ENCODE peak calls at places on chromosomes 7 and 10, in four cellular contexts. Z, U, F and R are unnamed samples.

GRCh38 chr10:74745449-74745848 is 81.0 kb upstream of the KAT6B start:
- DNase-seq in Z (no peak), F (no peak), U (no peak), R (no peak)

GRCh38 chr7:71430246-71430645 is 298.3 kb downstream of the GALNT17 start:
- DNase-seq in Z (no peak), U (no peak), F (no peak), R (no peak)

GRCh38 chr10:101441539-101442455 is 87.8 kb downstream of the BTRC start:
- DNase-seq in Z (peak), U (peak), F (no peak), R (no peak)

GRCh38 chr7:55348502-55348901 is 16.6 kb upstream of the LANCL2 start:
- DNase-seq in F (no peak), U (peak), Z (no peak), R (no peak)

GRCh38 chr7:89223906-89224395 is 428.4 kb upstream of the TEX47 start:
- DNase-seq in U (peak), Z (no peak), F (no peak), R (no peak)

GRCh38 chr10:114151892-114152291 is 22.1 kb downstream of the CCDC186 start:
- DNase-seq in Z (no peak), F (no peak), U (no peak), R (no peak)

GRCh38 chr7:159097661-159098423 is 46.8 kb downstream of the VIPR2 start:
- DNase-seq in F (no peak), U (no peak), Z (no peak), R (peak)

GRCh38 chr7:70037171-70037933 is 439.1 kb downstream of the AUTS2 start:
- DNase-seq in U (no peak), F (no peak), Z (no peak), R (no peak)

GRCh38 chr10:30368065-30368718 is 19.1 kb upstream of the MTPAP start:
- DNase-seq in U (no peak), Z (no peak), F (no peak), R (no peak)

GRCh38 chr7:43694399-43694748 is 34.9 kb downstream of the COA1 start:
- DNase-seq in F (no peak), U (peak), Z (no peak), R (no peak)

GRCh38 chr10:86393858-86394472 is 27.4 kb upstream of the GRID1 start:
- DNase-seq in Z (no peak), F (no peak), U (no peak), R (no peak)

GRCh38 chr7:25658375-25658774 is 430.1 kb upstream of the NPVF start:
- DNase-seq in Z (no peak), U (no peak), F (no peak), R (no peak)

GRCh38 chr10:30345611-30346010 is 3.5 kb downstream of the MTPAP start:
- DNase-seq in U (no peak), F (no peak), Z (no peak), R (no peak)

GRCh38 chr10:42755028-42755451 is 27.6 kb upstream of the BMS1 start:
- DNase-seq in U (no peak), Z (no peak), F (no peak), R (no peak)

GRCh38 chr10:485776-486572 is 203.5 kb downstream of the DIP2C start:
- DNase-seq in Z (peak), U (no peak), F (no peak), R (no peak)

GRCh38 chr7:102891693-102892261 is 21.0 kb upstream of the LRRC17 start:
- DNase-seq in U (peak), Z (no peak), F (no peak), R (no peak)

GRCh38 chr10:103765168-103765567 is 90.2 kb downstream of the SH3PXD2A start:
- DNase-seq in F (no peak), Z (no peak), U (peak), R (no peak)

GRCh38 chr10:101767600-101767945 is 8.3 kb downstream of the FGF8 start:
- DNase-seq in F (no peak), Z (no peak), U (no peak), R (no peak)

GRCh38 chr10:127458171-127458810 is 90.8 kb upstream of the NPS start:
- DNase-seq in U (no peak), F (no peak), Z (no peak), R (no peak)

GRCh38 chr10:117631276-117632151 is 89.0 kb downstream of the EMX2 start:
- DNase-seq in Z (no peak), U (no peak), F (peak), R (no peak)

GRCh38 chr10:63636812-63637211 is 115.6 kb downstream of the REEP3 start:
- DNase-seq in F (no peak), Z (no peak), U (no peak), R (no peak)

GRCh38 chr7:82559203-82559805 is 115.7 kb upstream of the CACNA2D1 start:
- DNase-seq in Z (no peak), U (no peak), F (no peak), R (no peak)

GRCh38 chr7:85160223-85160622 is 26.6 kb downstream of the SEMA3D start:
- DNase-seq in F (no peak), U (peak), Z (no peak), R (no peak)

GRCh38 chr7:69276011-69276729 is 322.1 kb upstream of the AUTS2 start:
- DNase-seq in F (no peak), Z (peak), U (no peak), R (no peak)

GRCh38 chr10:125124907-125125306 is 35.5 kb downstream of the CTBP2 start:
- DNase-seq in U (no peak), F (no peak), Z (no peak), R (no peak)

GRCh38 chr7:70728873-70729552 is 402.9 kb upstream of the GALNT17 start:
- DNase-seq in Z (peak), U (no peak), F (no peak), R (no peak)

GRCh38 chr10:56231436-56231835 is 129.6 kb downstream of the ZWINT start:
- DNase-seq in Z (no peak), F (no peak), U (peak), R (no peak)

GRCh38 chr10:79392020-79392398 is 44.7 kb downstream of the PPIF start:
- DNase-seq in Z (no peak), U (no peak), F (peak), R (peak)

GRCh38 chr10:74753295-74754211 is 72.8 kb upstream of the KAT6B start:
- DNase-seq in Z (no peak), U (peak), F (no peak), R (no peak)

GRCh38 chr7:66771795-66772194 is 31.3 kb downstream of the RABGEF1 start:
- DNase-seq in Z (no peak), F (no peak), U (no peak), R (no peak)

GRCh38 chr7:3862774-3863173 is 561.7 kb downstream of the SDK1 start:
- DNase-seq in Z (no peak), U (no peak), F (no peak), R (no peak)

GRCh38 chr7:131581241-131582157 is 25.1 kb upstream of the PODXL start:
- DNase-seq in U (no peak), Z (no peak), F (peak), R (peak)

GRCh38 chr10:35306852-35307251 is 29.5 kb upstream of the CCNY start:
- DNase-seq in Z (peak), F (no peak), U (peak), R (no peak)

GRCh38 chr7:100588438-100588837 is 2.3 kb downstream of the FBXO24 start:
- DNase-seq in Z (no peak), F (no peak), U (peak), R (no peak)

DNA sequence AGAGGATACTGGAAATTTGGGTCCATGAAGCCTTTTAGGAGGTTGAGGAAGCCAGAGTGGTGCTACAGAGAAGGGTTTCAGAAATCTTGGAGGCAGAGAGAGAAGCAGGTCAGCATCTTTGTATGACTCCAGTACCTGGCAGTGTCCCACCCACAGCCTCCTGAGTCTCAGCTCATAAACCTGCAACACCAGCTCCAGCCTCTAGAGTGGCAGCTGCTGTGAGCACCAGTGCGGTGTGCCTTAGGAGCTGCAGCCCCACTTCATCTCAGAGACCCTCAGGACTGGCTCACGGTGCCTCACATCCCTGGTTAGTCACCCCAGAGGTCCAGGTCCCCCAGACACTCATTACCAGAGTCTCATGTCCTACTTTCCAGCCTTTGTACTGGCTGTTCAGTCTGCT is 84.8 kb upstream of the PRKAR2B start:
- DNase-seq in F (no peak), Z (no peak), U (peak), R (no peak)
- TF ChIP-seq CTCF in F (no peak), Z (no peak), U (peak), R (no peak)

GRCh38 chr10:119688033-119688508 is 36.9 kb downstream of the BAG3 start:
- DNase-seq in U (no peak), F (no peak), Z (no peak), R (no peak)

GRCh38 chr10:119691726-119692125 is 34.1 kb upstream of the INPP5F start:
- DNase-seq in U (no peak), F (no peak), Z (no peak), R (no peak)

GRCh38 chr10:119689016-119689564 is 36.8 kb upstream of the INPP5F start:
- DNase-seq in Z (no peak), U (no peak), F (no peak), R (no peak)

GRCh38 chr10:119686465-119687191 is 35.4 kb downstream of the BAG3 start:
- DNase-seq in U (peak), Z (peak), F (peak), R (peak)

GRCh38 chr10:119687192-119688032 is 36.2 kb downstream of the BAG3 start:
- DNase-seq in F (no peak), U (peak), Z (no peak), R (no peak)
- H3K27ac ChIP-seq in F (no peak), U (peak), Z (no peak), R (no peak)

GRCh38 chr7:23938937-23939552 is 229.0 kb downstream of the STK31 start:
- DNase-seq in Z (peak), U (peak), F (no peak), R (no peak)
- TF ChIP-seq CTCF in Z (peak), U (peak), F (no peak), R (peak)

DNA sequence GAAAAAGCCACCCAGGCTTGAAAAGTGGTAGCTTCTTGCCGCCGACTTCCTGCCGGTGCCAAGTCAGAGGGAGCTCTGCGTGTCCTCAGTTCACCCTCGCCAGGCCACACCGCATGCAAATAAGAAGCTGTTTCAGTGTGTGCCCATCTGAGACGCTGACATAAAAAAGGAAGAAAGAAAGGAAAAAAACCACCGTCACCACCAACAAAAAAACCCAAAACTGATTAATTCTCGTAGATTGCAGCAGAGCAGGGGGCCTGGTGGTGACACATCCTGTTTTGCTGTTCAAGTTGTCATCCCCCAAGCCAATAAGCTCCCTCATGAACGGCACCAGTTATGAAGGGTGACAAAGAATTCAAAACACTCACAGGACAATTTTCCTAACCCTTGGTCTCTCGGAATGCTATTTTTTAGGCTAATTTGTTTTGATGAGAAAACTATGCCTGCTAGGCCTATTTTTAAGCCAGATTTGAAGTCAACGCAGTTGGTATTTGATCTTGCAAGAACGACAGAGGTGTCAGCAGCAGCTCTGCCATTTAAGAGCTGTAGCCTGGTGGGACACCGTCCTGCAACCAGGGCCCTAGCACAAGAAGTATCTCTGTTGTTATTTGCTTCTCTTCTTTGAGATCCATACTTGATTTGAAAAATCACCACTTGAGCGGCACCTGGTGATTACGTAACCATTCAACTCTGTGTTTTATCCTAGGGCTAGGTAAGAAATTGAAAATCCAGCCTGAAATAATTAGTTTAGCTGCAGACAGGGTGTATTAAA is 145.5 kb downstream of the PFKFB3 start:
- DNase-seq in F (peak), U (no peak), Z (peak), R (no peak)
- H3K27ac ChIP-seq in F (no peak), U (no peak), Z (no peak), R (no peak)

GRCh38 chr10:51915031-51915542 is 215.7 kb upstream of the CSTF2T start:
- DNase-seq in F (no peak), Z (no peak), U (no peak), R (no peak)
- TF ChIP-seq CTCF in F (no peak), Z (no peak), U (no peak), R (no peak)

GRCh38 chr7:1175597-1175966 is 15.6 kb upstream of the ZFAND2A start:
- DNase-seq in Z (no peak), U (no peak), F (no peak), R (no peak)
- H3K27ac ChIP-seq in Z (no peak), U (no peak), F (no peak), R (no peak)

DNA sequence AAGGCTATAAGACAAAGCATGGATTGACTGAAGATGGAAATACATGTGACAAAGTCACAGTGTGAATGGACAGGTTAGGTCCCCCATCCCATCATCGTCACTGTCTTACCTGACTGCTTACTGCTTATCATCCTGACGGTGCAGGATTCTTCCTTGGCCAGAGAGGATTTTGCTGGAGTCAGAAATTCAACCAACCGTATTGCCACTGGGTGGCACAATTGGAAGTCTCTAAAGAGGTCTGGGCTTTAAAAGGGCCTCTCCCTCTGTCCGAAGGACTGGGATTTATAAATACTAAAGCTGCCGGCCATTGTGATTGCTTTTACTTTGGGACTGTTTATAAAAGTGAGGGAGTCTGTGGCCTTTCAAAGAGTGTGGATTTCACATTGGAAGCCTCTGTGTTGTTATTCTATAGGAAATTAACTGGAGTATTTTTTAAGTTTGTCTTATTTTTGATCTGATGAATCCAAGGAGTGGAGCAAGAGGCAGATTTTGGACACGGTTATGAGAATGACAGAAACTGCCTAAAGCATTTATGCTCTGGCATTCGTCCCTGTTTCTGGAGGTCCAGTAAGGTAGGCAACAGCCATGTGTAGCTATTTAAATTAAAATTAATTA is 113.3 kb upstream of the CREB5 start:
- DNase-seq in U (peak), Z (no peak), F (no peak), R (no peak)
- TF ChIP-seq CTCF in U (peak), Z (no peak), F (peak), R (peak)

DNA sequence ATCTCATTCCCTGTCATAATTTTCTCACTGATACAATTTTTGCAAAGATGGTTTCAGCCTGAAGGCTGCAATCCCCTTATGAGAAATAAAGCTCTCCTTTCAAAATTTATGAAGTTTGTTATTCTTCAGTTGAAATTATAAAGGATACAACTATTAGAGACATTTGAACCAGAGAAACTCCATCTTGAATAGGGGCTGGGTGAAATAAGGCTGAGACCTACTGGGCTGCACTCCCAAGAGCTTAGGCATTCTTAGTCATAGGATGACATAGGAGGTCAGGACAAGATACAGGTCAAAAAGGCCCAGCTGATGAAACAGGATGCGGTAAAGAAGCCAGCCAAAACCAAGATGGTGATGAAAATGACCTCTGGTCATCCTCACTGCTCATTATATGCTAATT is 22.5 kb upstream of the IFIT1B start:
- DNase-seq in F (no peak), Z (no peak), U (peak), R (no peak)
- H3K27ac ChIP-seq in F (no peak), Z (no peak), U (no peak), R (no peak)

DNA sequence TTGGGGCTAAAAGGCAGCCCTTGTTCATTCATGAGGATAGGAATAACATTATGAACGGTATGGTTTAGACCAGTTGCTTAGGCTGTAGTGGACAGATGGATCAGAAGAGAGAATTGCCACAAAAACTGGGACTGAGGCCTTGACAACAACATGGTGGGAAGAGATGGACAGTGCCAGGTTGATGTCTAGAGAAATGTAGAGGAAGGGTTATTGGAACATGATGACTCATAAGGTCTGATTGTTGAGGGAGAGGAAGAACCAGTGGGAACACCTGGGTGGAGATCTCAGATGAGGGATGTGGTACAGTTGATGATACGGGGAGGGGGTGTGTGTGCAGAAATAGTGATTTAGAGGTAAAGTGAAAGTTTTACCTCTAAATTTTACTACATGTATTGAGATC is 65.4 kb downstream of the PLCE1 start:
- DNase-seq in Z (no peak), F (no peak), U (peak), R (no peak)
- TF ChIP-seq CTCF in Z (no peak), F (no peak), U (no peak), R (no peak)

GRCh38 chr7:108211382-108212201 is 81.4 kb upstream of the LAMB4 start:
- DNase-seq in Z (no peak), U (peak), F (no peak), R (no peak)
- H3K27ac ChIP-seq in Z (no peak), U (peak), F (no peak), R (no peak)